ENCODE peak calls at places on chromosomes 16 and 17, in ten cellular contexts. K, S, R, Q, B, M, Z, A, J and D are unnamed samples.

GRCh38 chr16:47664653-47665325 is 203.7 kb downstream of the PHKB start:
- DNase-seq in K (no peak), S (no peak), R (no peak), Q (peak), B (no peak), M (no peak), Z (no peak), A (no peak), J (no peak), D (no peak)

GRCh38 chr17:76138234-76138895 is 2.7 kb downstream of the FOXJ1 start:
- DNase-seq in K (no peak), S (no peak), R (no peak), Q (no peak), B (no peak), M (no peak), Z (no peak), A (no peak), J (no peak), D (no peak)

GRCh38 chr16:11105038-11105903 is 150.7 kb downstream of the SOCS1 start:
- DNase-seq in K (no peak), S (no peak), R (peak), Q (peak), B (no peak), M (peak), Z (no peak), A (no peak), J (peak), D (peak)

GRCh38 chr16:832652-833336 is 32.3 kb upstream of the GNG13 start:
- DNase-seq in K (no peak), S (no peak), R (no peak), Q (no peak), B (no peak), M (no peak), Z (no peak), A (no peak), J (no peak), D (no peak)

GRCh38 chr17:77644181-77644972 is 314.1 kb upstream of the TNRC6C start:
- DNase-seq in K (peak), S (no peak), R (no peak), Q (no peak), B (no peak), M (no peak), Z (no peak), A (no peak), J (no peak), D (no peak)

GRCh38 chr17:16052486-16052885 is 52.9 kb downstream of the TTC19 start:
- DNase-seq in K (no peak), S (no peak), R (no peak), Q (no peak), B (no peak), M (no peak), Z (no peak), A (no peak), J (no peak), D (no peak)

GRCh38 chr16:50388491-50388890 is 19.7 kb upstream of the BRD7 start:
- DNase-seq in K (no peak), S (no peak), R (no peak), Q (no peak), B (no peak), M (no peak), Z (no peak), A (no peak), J (no peak), D (no peak)

GRCh38 chr16:51487880-51488279 is 336.8 kb upstream of the SALL1 start:
- DNase-seq in K (no peak), S (no peak), R (no peak), Q (no peak), B (no peak), M (no peak), Z (no peak), A (no peak), J (no peak), D (no peak)

GRCh38 chr17:31272803-31273202 is 24.2 kb downstream of the OMG start:
- DNase-seq in K (no peak), S (no peak), R (no peak), Q (no peak), B (no peak), M (no peak), Z (no peak), A (no peak), J (no peak), D (no peak)

GRCh38 chr17:30375661-30376060 is 3.1 kb upstream of the CPD start:
- DNase-seq in K (no peak), S (no peak), R (no peak), Q (no peak), B (no peak), M (no peak), Z (no peak), A (no peak), J (no peak), D (no peak)

GRCh38 chr16:28304214-28304613 is 11.9 kb downstream of the SBK1 start:
- DNase-seq in K (no peak), S (no peak), R (peak), Q (no peak), B (no peak), M (no peak), Z (no peak), A (no peak), J (no peak), D (no peak)

GRCh38 chr17:82750241-82750905 is 1.5 kb upstream of the TBCD start:
- DNase-seq in K (no peak), S (no peak), R (no peak), Q (no peak), B (no peak), M (no peak), Z (no peak), A (no peak), J (no peak), D (no peak)

GRCh38 chr17:6471531-6472465 is 27.5 kb downstream of the PIMREG start:
- DNase-seq in K (no peak), S (no peak), R (no peak), Q (peak), B (no peak), M (no peak), Z (no peak), A (no peak), J (no peak), D (peak)

GRCh38 chr17:28334666-28335200 is 539 bp downstream of the IFT20 start:
- DNase-seq in K (no peak), S (no peak), R (no peak), Q (no peak), B (no peak), M (peak), Z (no peak), A (no peak), J (no peak), D (no peak)

GRCh38 chr16:64964126-64964540 is 157.7 kb downstream of the CDH11 start:
- DNase-seq in K (no peak), S (no peak), R (no peak), Q (no peak), B (no peak), M (no peak), Z (no peak), A (no peak), J (no peak), D (peak)

GRCh38 chr17:1006054-1006453 is 9.1 kb downstream of the TIMM22 start:
- DNase-seq in K (no peak), S (no peak), R (no peak), Q (no peak), B (no peak), M (no peak), Z (no peak), A (no peak), J (no peak), D (no peak)

GRCh38 chr16:10940501-10941079 is 1.7 kb downstream of the DEXI start:
- DNase-seq in K (no peak), S (no peak), R (no peak), Q (no peak), B (no peak), M (no peak), Z (peak), A (no peak), J (no peak), D (no peak)

GRCh38 chr17:77445030-77445907 is 304.5 kb downstream of the SEC14L1 start:
- DNase-seq in K (no peak), S (peak), R (peak), Q (peak), B (peak), M (peak), Z (peak), A (peak), J (peak), D (no peak)

GRCh38 chr17:12528036-12528435 is 137.7 kb upstream of the MYOCD start:
- DNase-seq in K (no peak), S (no peak), R (no peak), Q (no peak), B (no peak), M (no peak), Z (no peak), A (no peak), J (no peak), D (no peak)

GRCh38 chr16:67022531-67023214 is 6.3 kb upstream of the CBFB start:
- DNase-seq in K (no peak), S (no peak), R (no peak), Q (no peak), B (no peak), M (peak), Z (no peak), A (no peak), J (no peak), D (no peak)

GRCh38 chr17:77770331-77771105 is 188.0 kb upstream of the TNRC6C start:
- DNase-seq in K (no peak), S (no peak), R (no peak), Q (no peak), B (no peak), M (no peak), Z (no peak), A (no peak), J (no peak), D (peak)

GRCh38 chr16:88815901-88816589 is 4.3 kb upstream of the APRT start:
- DNase-seq in K (peak), S (no peak), R (peak), Q (no peak), B (peak), M (peak), Z (no peak), A (peak), J (peak), D (no peak)

GRCh38 chr17:73591278-73592078 is 52.8 kb downstream of the SDK2 start:
- DNase-seq in K (no peak), S (no peak), R (peak), Q (no peak), B (peak), M (peak), Z (no peak), A (peak), J (peak), D (no peak)

GRCh38 chr16:88746511-88746910 is 38.5 kb downstream of the PIEZO1 start:
- DNase-seq in K (no peak), S (no peak), R (no peak), Q (no peak), B (no peak), M (no peak), Z (no peak), A (no peak), J (no peak), D (no peak)

GRCh38 chr16:77820340-77820739 is 32.0 kb downstream of the VAT1L start:
- DNase-seq in K (no peak), S (no peak), R (no peak), Q (no peak), B (no peak), M (no peak), Z (no peak), A (no peak), J (no peak), D (no peak)

GRCh38 chr16:10040136-10041080 is 141.8 kb downstream of the GRIN2A start:
- DNase-seq in K (no peak), S (no peak), R (no peak), Q (no peak), B (no peak), M (no peak), Z (no peak), A (no peak), J (no peak), D (no peak)

GRCh38 chr17:43803758-43804157 is 23.5 kb downstream of the CFAP97D1 start:
- DNase-seq in K (no peak), S (no peak), R (no peak), Q (no peak), B (no peak), M (no peak), Z (no peak), A (no peak), J (no peak), D (no peak)

GRCh38 chr17:66548659-66549311 is 246.4 kb downstream of the PRKCA start:
- DNase-seq in K (no peak), S (no peak), R (no peak), Q (no peak), B (no peak), M (no peak), Z (no peak), A (no peak), J (no peak), D (no peak)

GRCh38 chr16:515175-515962 is 12.1 kb upstream of the CAPN15 start:
- DNase-seq in K (peak), S (no peak), R (no peak), Q (no peak), B (no peak), M (no peak), Z (no peak), A (no peak), J (no peak), D (no peak)

GRCh38 chr16:24975428-24975889 is 39.7 kb downstream of the ARHGAP17 start:
- DNase-seq in K (no peak), S (no peak), R (peak), Q (no peak), B (no peak), M (no peak), Z (peak), A (no peak), J (peak), D (no peak)

GRCh38 chr16:67104061-67104460 is 5.7 kb upstream of the PHAF1 start:
- DNase-seq in K (no peak), S (no peak), R (no peak), Q (no peak), B (no peak), M (no peak), Z (no peak), A (no peak), J (no peak), D (no peak)

GRCh38 chr16:83942074-83942473 is 11.0 kb upstream of the OSGIN1 start:
- DNase-seq in K (no peak), S (no peak), R (no peak), Q (no peak), B (no peak), M (no peak), Z (no peak), A (no peak), J (no peak), D (no peak)

GRCh38 chr16:82641336-82641984 is 14.7 kb downstream of the CDH13 start:
- DNase-seq in K (no peak), S (no peak), R (no peak), Q (no peak), B (no peak), M (no peak), Z (no peak), A (no peak), J (no peak), D (no peak)

GRCh38 chr17:76271669-76272540 is 6.8 kb downstream of the UBALD2 start:
- DNase-seq in K (no peak), S (peak), R (peak), Q (no peak), B (no peak), M (peak), Z (no peak), A (peak), J (peak), D (no peak)

GRCh38 chr17:56943505-56944125 is 17.2 kb downstream of the COIL start:
- DNase-seq in K (no peak), S (no peak), R (no peak), Q (no peak), B (no peak), M (no peak), Z (no peak), A (no peak), J (no peak), D (no peak)